ENCODE peak calls at places on chromosome 1, in ten cellular contexts. E is lower leg skin, Y is astrocyte of the spinal cord, J is GM12865, Q is cardiac fibroblast, T is A549, A is body of pancreas, M is BJ, O is epithelial cell of esophagus, D is kidney. V is an unnamed sample.

GRCh38 chr1:225407755-225408154 is 20.1 kb downstream of the LBR start:
- DNase-seq in E (no peak), Y (no peak), J (no peak), Q (no peak), T (no peak), A (no peak), M (no peak), O (no peak), D (no peak), V (no peak)

GRCh38 chr1:177847843-177848242 is 122.0 kb downstream of the SEC16B start:
- DNase-seq in E (no peak), Y (peak; percentile 87), J (no peak), Q (peak; percentile 75), T (no peak), A (no peak), M (no peak), O (peak; percentile 91), D (no peak), V (peak; percentile 86)

GRCh38 chr1:236287757-236288619 is 6.2 kb upstream of the ERO1B start:
- DNase-seq in E (no peak), Y (no peak), J (no peak), Q (no peak), T (no peak), A (peak; percentile 39), M (no peak), O (no peak), D (no peak), V (no peak)

GRCh38 chr1:151309851-151310323 is 17.3 kb downstream of the PI4KB start:
- DNase-seq in E (no peak), Y (peak; percentile 56), J (no peak), Q (peak; percentile 54), T (no peak), A (no peak), M (no peak), O (no peak), D (no peak), V (no peak)

GRCh38 chr1:231395996-231396385 is 26.1 kb downstream of the EGLN1 start:
- DNase-seq in E (no peak), Y (no peak), J (no peak), Q (no peak), T (no peak), A (no peak), M (no peak), O (no peak), D (no peak), V (no peak)

GRCh38 chr1:24362982-24363614 is 43.9 kb downstream of the GRHL3 start:
- DNase-seq in E (no peak), Y (peak; percentile 97), J (no peak), Q (peak; percentile 94), T (peak; percentile 55), A (no peak), M (peak; percentile 55), O (peak; percentile 91), D (no peak), V (peak; percentile 74)

GRCh38 chr1:39575191-39576015 is 1.2 kb downstream of the PABPC4 start:
- DNase-seq in E (peak; percentile 91), Y (peak; percentile 61), J (peak; percentile 51), Q (peak; percentile 62), T (no peak), A (peak; percentile 60), M (no peak), O (peak; percentile 40), D (peak; percentile 90), V (no peak)

GRCh38 chr1:213605732-213606131 is 382.0 kb upstream of the PROX1 start:
- DNase-seq in E (no peak), Y (no peak), J (no peak), Q (no peak), T (no peak), A (no peak), M (no peak), O (no peak), D (no peak), V (no peak)

GRCh38 chr1:191575180-191575579 is 583.1 kb upstream of the RGS18 start:
- DNase-seq in E (no peak), Y (peak; percentile 33), J (no peak), Q (no peak), T (no peak), A (no peak), M (no peak), O (no peak), D (no peak), V (no peak)

GRCh38 chr1:100950776-100951175 is 54.9 kb downstream of the SLC30A7 start:
- DNase-seq in E (no peak), Y (peak; percentile 73), J (no peak), Q (peak; percentile 13), T (no peak), A (no peak), M (no peak), O (peak; percentile 9), D (no peak), V (no peak)

GRCh38 chr1:22398656-22399420 is 52.8 kb upstream of the ZBTB40 start:
- DNase-seq in E (no peak), Y (peak; percentile 54), J (no peak), Q (no peak), T (no peak), A (no peak), M (no peak), O (no peak), D (no peak), V (no peak)

GRCh38 chr1:223038288-223039006 is 104.6 kb downstream of the TLR5 start:
- DNase-seq in E (no peak), Y (no peak), J (no peak), Q (no peak), T (no peak), A (no peak), M (no peak), O (no peak), D (no peak), V (no peak)

GRCh38 chr1:175207971-175208370 is 15.4 kb upstream of the KIAA0040 start:
- DNase-seq in E (no peak), Y (no peak), J (no peak), Q (no peak), T (no peak), A (no peak), M (no peak), O (no peak), D (no peak), V (no peak)

GRCh38 chr1:52127181-52128175 is 14.4 kb upstream of the ZFYVE9 start:
- DNase-seq in E (no peak), Y (peak; percentile 68), J (peak; percentile 50), Q (peak; percentile 85), T (peak; percentile 59), A (peak; percentile 49), M (no peak), O (peak; percentile 93), D (no peak), V (no peak)

GRCh38 chr1:58764294-58764978 is 19.4 kb downstream of the JUN start:
- DNase-seq in E (no peak), Y (peak; percentile 85), J (no peak), Q (peak; percentile 94), T (no peak), A (no peak), M (peak; percentile 86), O (peak; percentile 65), D (no peak), V (no peak)

GRCh38 chr1:24927886-24928630 is 2.0 kb downstream of the RUNX3 start:
- DNase-seq in E (no peak), Y (peak; percentile 45), J (no peak), Q (peak; percentile 30), T (no peak), A (no peak), M (no peak), O (no peak), D (no peak), V (no peak)

GRCh38 chr1:40848530-40849189 is 13.5 kb downstream of the CITED4 start:
- DNase-seq in E (peak; percentile 89), Y (peak; percentile 70), J (peak; percentile 56), Q (peak; percentile 82), T (peak; percentile 74), A (peak; percentile 83), M (no peak), O (peak; percentile 82), D (no peak), V (no peak)

GRCh38 chr1:47675721-47676120 is 237.9 kb downstream of the FOXD2 start:
- DNase-seq in E (peak; percentile 79), Y (no peak), J (no peak), Q (no peak), T (no peak), A (no peak), M (no peak), O (no peak), D (no peak), V (no peak)
- TF ChIP-seq CTCF in E (no peak), Y (no peak), J (no peak), Q (no peak), T (no peak), A (no peak), M (no peak), O (no peak), D (no peak), V (no peak)

DNA sequence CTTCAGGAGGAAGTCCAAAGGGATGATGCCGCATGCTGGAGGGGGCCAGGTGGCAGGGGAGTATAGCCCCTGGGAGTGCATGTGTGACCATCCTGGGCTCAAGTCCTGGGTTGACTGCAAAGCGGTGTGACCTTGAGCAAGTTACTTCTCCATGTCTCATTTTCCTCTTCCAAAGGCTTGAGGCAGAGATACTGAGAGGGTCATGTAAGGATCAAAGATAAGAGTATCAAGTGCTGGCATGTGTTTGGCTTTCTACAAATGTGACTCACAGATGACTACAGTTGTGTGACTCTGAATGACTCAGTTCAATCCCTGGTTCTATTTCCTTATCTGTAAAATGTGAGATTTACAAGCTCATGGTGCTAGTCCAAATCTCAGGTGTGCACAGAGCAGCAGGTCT is 26.1 kb downstream of the PROK1 start:
- DNase-seq in E (no peak), Y (peak; percentile 22), J (no peak), Q (peak; percentile 61), T (peak; percentile 81), A (no peak), M (peak; percentile 22), O (peak; percentile 95), D (peak; percentile 22), V (peak; percentile 23)
- H3K4me3 ChIP-seq in E (no peak overlapping the region), Y (no peak overlapping the region), J (no peak overlapping the region), Q (no peak overlapping the region), T (no peak overlapping the region), A (no peak overlapping the region), M (no peak overlapping the region), O (no peak overlapping the region), D (no peak overlapping the region), V (no peak overlapping the region)

GRCh38 chr1:21152423-21153100 is 24.1 kb downstream of the EIF4G3 start:
- DNase-seq in E (no peak), Y (no peak), J (no peak), Q (peak; percentile 43), T (no peak), A (no peak), M (no peak), O (peak; percentile 36), D (no peak), V (no peak)
- TF ChIP-seq CTCF in E (no peak), Y (no peak), J (no peak), Q (no peak), T (no peak), A (no peak), M (no peak), O (no peak), D (no peak), V (no peak)

DNA sequence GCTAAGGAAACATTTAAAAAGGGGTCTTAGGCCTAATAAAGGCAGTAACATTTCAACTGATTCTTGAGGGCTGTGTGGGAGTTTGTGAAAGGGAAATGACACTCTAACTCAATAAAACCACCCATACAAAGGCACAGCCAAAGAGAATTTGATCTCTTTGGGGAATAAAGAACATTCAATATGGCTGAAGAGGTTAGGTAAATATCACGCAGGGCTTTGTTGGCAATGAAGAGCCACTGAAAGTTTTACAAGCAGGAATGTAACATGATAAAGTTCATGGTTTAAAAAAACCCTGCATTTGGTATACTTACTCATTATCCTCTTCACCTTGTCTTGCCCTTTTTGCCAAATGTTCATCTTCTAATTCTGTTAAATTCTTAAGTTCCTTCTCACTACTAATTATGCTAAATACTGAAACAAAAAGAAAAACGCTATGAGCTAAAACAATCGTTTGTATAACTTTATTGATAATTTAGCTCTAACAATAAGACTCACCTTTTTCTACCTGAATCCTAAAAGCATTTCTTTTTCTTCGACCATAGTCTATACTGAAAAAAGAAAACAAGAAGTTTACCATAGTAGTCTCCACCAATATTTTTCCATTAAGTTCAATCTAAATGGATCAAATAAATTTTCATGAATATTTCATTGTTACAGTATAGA is 12.5 kb downstream of the NVL start:
- DNase-seq in E (no peak), Y (no peak), J (no peak), Q (no peak), T (no peak), A (no peak), M (no peak), O (no peak), D (no peak), V (no peak)
- H3K4me3 ChIP-seq in E (no peak overlapping the region), Y (no peak overlapping the region), J (no peak overlapping the region), Q (no peak overlapping the region), T (no peak overlapping the region), A (no peak overlapping the region), M (no peak overlapping the region), O (no peak overlapping the region), D (no peak overlapping the region), V (no peak overlapping the region)